ENCODE peak calls at places on chromosomes 3 and 15, in four cellular contexts. A is GM12878, Q is HepG2, O is K562. R is an unnamed sample.

GRCh38 chr3:47512416-47513124 is 942 bp downstream of the ELP6 start:
- DNase-seq in O (peak; percentile 35), A (no peak), Q (no peak), R (no peak)

GRCh38 chr3:185824051-185824466 is 783 bp downstream of the IGF2BP2 start:
- DNase-seq in A (no peak), O (peak; percentile 36), Q (no peak), R (no peak)

GRCh38 chr3:17137321-17137826 is 252.6 kb downstream of the PLCL2 start:
- DNase-seq in O (peak; percentile 23), A (no peak), Q (no peak), R (no peak)

GRCh38 chr15:73757571-73757970 is 4.4 kb upstream of the INSYN1 start:
- DNase-seq in A (no peak), Q (no peak), O (no peak), R (no peak)

GRCh38 chr3:146250449-146251382 is at the start of gene PLSCR4:
- DNase-seq in Q (no peak), A (no peak), O (peak; percentile 66), R (peak; percentile 60)

GRCh38 chr3:127777861-127778711 is 44.2 kb downstream of the MGLL start:
- DNase-seq in Q (no peak), A (no peak), O (no peak), R (no peak)

GRCh38 chr3:62502315-62503300 is 129.3 kb upstream of the FEZF2 start:
- DNase-seq in Q (no peak), A (no peak), O (no peak), R (no peak)

GRCh38 chr15:58462973-58463663 is 31.3 kb downstream of the LIPC start:
- DNase-seq in A (no peak), Q (peak; percentile 44), O (no peak), R (no peak)

GRCh38 chr15:64894395-64895056 is 17.2 kb upstream of the ANKDD1A start:
- DNase-seq in O (no peak), A (peak; percentile 76), Q (no peak), R (no peak)

GRCh38 chr15:65939901-65940617 is 70.8 kb downstream of the RAB11A start:
- DNase-seq in A (no peak), Q (no peak), O (no peak), R (no peak)

GRCh38 chr3:71428841-71429609 is 154.5 kb downstream of the FOXP1 start:
- DNase-seq in O (no peak), Q (no peak), A (no peak), R (peak; percentile 26)

GRCh38 chr3:108085821-108086350 is 4.9 kb downstream of the CD47 start:
- DNase-seq in O (no peak), Q (no peak), A (no peak), R (no peak)

GRCh38 chr3:53645754-53646153 is 151.3 kb downstream of the CACNA1D start:
- DNase-seq in Q (no peak), A (no peak), O (no peak), R (no peak)

GRCh38 chr15:44718180-44718926 is 7.0 kb downstream of the B2M start:
- DNase-seq in A (no peak), Q (no peak), O (no peak), R (no peak)

GRCh38 chr3:55636300-55637195 is 149.4 kb upstream of the WNT5A start:
- DNase-seq in Q (no peak), A (no peak), O (no peak), R (no peak)

GRCh38 chr3:9396301-9396631 is 1.1 kb upstream of the SETD5 start:
- DNase-seq in Q (no peak), A (peak; percentile 72), O (peak; percentile 84), R (peak; percentile 69)

DNA sequence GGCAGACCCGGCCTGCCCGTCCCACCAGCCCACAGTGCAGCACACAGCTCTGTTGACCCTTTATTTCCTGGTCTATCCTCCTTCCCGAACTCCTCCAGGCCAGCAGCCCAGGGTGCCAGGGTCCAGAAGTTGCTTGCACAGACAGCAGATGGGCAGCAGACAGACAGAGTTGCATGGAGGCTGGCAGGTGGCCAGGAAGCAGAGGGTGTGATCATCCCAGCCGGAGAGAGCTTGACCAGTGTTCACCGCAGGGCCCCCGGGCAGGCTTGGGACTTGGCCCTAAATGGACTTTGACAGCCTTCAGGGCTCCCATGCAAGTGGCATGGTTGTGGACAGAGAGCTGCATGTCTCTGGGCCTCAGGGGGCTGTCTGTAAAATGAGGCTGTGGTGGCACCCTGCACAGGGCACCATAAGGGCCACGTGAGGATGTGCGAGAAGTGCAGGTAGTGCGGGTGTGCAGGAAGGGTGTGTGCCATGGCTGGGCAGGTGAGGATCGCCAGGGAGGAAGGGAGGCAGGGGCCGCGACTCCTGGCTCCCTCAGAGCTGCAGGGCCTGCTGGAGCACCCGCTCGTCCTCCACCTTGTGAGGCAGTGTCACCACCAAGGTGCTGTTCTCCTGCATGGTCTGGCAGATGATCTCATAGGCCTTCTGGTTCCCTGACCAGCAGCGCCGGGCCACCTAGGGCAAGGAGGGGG is 6.3 kb upstream of the ZXDC start:
- DNase-seq in A (no peak), O (no peak), Q (peak; percentile 71), R (no peak)
- TF ChIP-seq BHLHE40 in A (no peak), O (no peak), Q (no peak), R (no peak)

GRCh38 chr3:113758389-113759029 is 11.7 kb downstream of the ATP6V1A start:
- DNase-seq in O (no peak), A (no peak), Q (no peak), R (no peak)
- TF ChIP-seq FOXM1 in O (no peak), A (no peak), Q (no peak), R (no peak)

GRCh38 chr15:49888727-49889126 is 230.3 kb downstream of the ATP8B4 start:
- DNase-seq in Q (no peak), O (no peak), A (no peak), R (no peak)
- TF ChIP-seq BHLHE40 in Q (no peak), O (no peak), A (no peak), R (no peak)

GRCh38 chr3:129412542-129413198 is 15.8 kb downstream of the EFCAB12 start:
- DNase-seq in A (no peak), Q (no peak), O (no peak), R (no peak)

GRCh38 chr3:129415378-129415777 is 13.1 kb downstream of the EFCAB12 start:
- DNase-seq in O (no peak), Q (no peak), A (no peak), R (no peak)

GRCh38 chr3:129416408-129416807 is 12.0 kb downstream of the EFCAB12 start:
- DNase-seq in Q (no peak), O (no peak), A (no peak), R (no peak)

GRCh38 chr3:129415830-129416229 is 12.6 kb downstream of the EFCAB12 start:
- DNase-seq in O (no peak), Q (peak; percentile 45), A (no peak), R (no peak)

DNA sequence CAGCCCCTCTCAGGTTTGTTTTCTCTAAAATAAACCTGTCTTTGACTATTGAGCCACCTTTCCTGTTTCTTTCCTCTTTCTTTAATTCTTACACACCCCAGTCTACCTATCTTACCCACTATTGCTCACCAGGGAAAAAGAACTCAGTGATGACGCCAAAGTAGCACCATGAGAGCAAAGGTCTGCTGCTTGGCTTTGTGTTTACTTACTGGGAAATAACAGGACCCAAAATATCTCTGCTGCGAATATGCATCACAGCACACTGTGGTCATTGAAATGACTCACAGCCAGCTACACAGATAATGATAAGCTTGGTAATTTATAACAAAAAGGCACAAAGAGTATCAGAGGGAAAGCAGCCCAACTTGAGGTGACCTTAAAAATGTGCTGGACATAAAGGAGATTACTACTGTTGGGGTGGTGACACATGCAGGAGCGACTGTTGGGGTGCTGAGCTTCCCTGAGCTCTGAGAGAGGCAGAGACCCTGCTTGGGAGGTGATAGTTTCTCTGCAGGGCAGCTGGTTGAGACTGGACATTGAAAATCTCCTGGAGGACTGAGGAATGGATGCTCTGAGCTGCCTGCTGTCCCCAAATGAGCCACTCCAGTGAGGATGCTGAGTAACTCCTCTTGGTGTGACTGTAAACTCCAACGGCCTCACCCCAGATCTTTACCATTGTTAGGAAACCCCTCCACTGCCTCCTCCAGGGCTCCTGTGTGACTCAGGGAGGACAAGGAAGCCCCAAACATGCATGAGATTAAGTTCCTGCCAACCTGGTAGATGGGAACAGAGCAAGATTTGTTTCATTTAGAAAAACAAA is 14.5 kb downstream of the EFCAB12 start:
- DNase-seq in A (no peak), Q (peak; percentile 91), O (peak; percentile 65), R (no peak)
- TF ChIP-seq FOXM1 in A (no peak), Q (no peak), O (no peak), R (no peak)

GRCh38 chr3:24128195-24129005 is 183.3 kb downstream of the NR1D2 start:
- DNase-seq in A (no peak), Q (no peak), O (no peak), R (no peak)
- TF ChIP-seq BHLHE40 in A (no peak), Q (no peak), O (no peak), R (no peak)

DNA sequence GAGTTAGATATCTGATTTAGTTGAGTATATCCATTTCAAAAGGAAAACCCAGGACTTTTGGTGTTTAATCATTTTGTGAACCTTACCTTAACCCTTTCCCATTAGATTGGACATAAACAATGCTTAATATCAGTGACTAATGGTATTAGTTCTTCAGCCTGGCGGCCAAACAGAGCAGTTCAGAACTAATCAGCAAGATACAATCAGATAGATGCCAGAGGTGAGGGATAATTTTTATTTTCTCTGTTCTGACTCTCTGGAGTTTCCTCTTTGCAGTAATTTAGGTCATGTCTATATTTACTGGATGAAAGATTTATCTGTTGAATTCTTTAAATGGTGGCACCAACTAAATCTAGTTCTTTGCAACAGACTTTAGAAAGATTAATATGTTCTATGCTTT is 337.8 kb downstream of the ROBO2 start:
- DNase-seq in A (no peak), Q (no peak), O (no peak), R (no peak)
- TF ChIP-seq FOXM1 in A (no peak), Q (no peak), O (no peak), R (no peak)

GRCh38 chr3:141271279-141272033 is 39.8 kb downstream of the PXYLP1 start:
- DNase-seq in Q (peak; percentile 52), O (no peak), A (no peak), R (no peak)
- TF ChIP-seq BHLHE40 in Q (no peak), O (no peak), A (no peak), R (no peak)

R was measured in HEK293T.